ENCODE peak calls at places on chromosome 2, in eight cellular contexts. O, K, L, C, T, S, B and J are unnamed samples.

GRCh38 chr2:44938287-44939073 is 3.0 kb upstream of the SIX3 start:
- DNase-seq in L (no peak), O (no peak), C (no peak), T (no peak), S (no peak), B (no peak), K (no peak), J (no peak)

GRCh38 chr2:9256570-9257043 is 50.0 kb downstream of the ASAP2 start:
- DNase-seq in B (peak; percentile 55), O (no peak), T (no peak), S (no peak), C (peak; percentile 44), K (no peak), L (no peak), J (no peak)

GRCh38 chr2:200077210-200077650 is 121.8 kb downstream of the MAIP1 start:
- DNase-seq in O (no peak), L (no peak), T (no peak), C (peak; percentile 42), B (no peak), S (no peak), K (peak; percentile 12), J (peak; percentile 35)

GRCh38 chr2:227031379-227031778 is 132.6 kb downstream of the COL4A4 start:
- DNase-seq in B (no peak), K (no peak), T (no peak), L (no peak), O (no peak), S (peak; percentile 26), C (no peak), J (no peak)

GRCh38 chr2:170842785-170843184 is 26.1 kb downstream of the GAD1 start:
- DNase-seq in S (no peak), L (no peak), O (no peak), C (peak; percentile 48), B (no peak), T (no peak), K (no peak), J (no peak)

GRCh38 chr2:223760838-223761502 is 76.4 kb downstream of the AP1S3 start:
- DNase-seq in S (no peak), O (peak; percentile 13), K (peak; percentile 42), B (no peak), T (peak; percentile 10), C (peak; percentile 96), L (no peak), J (no peak)

GRCh38 chr2:188495990-188496431 is 204.3 kb downstream of the GULP1 start:
- DNase-seq in K (no peak), L (no peak), S (no peak), B (no peak), T (no peak), C (no peak), O (no peak), J (no peak)

GRCh38 chr2:152472524-152472923 is 137.6 kb downstream of the FMNL2 start:
- DNase-seq in L (no peak), S (no peak), C (no peak), T (no peak), K (no peak), O (no peak), B (no peak), J (peak; percentile 28)

GRCh38 chr2:5070257-5070656 is 621.9 kb upstream of the SOX11 start:
- DNase-seq in L (no peak), B (no peak), T (no peak), S (no peak), O (no peak), K (no peak), C (peak; percentile 68), J (no peak)

GRCh38 chr2:15918761-15919356 is 21.5 kb upstream of the MYCN start:
- DNase-seq in K (no peak), O (no peak), T (no peak), L (no peak), S (no peak), B (no peak), C (no peak), J (no peak)

GRCh38 chr2:71802556-71802955 is 345.1 kb downstream of the CYP26B1 start:
- DNase-seq in C (no peak), O (no peak), K (no peak), L (no peak), T (no peak), S (no peak), B (no peak), J (no peak)

GRCh38 chr2:197191948-197192338 is 118.6 kb downstream of the ANKRD44 start:
- DNase-seq in T (peak; percentile 51), L (no peak), O (no peak), C (no peak), S (no peak), K (no peak), B (no peak), J (no peak)